ENCODE peak calls at places on chromosome 15, in four cellular contexts. E, X, L and T are unnamed samples. For H3K4me1, the result is how much of the 10 kb centered on the place peaks cover.

GRCh38 chr15:65189102-65189740 is 4.1 kb upstream of the CLPX start:
- DNase-seq in X (peak), L (no peak), E (peak), T (no peak)

GRCh38 chr15:84669726-84670125 is 11.7 kb upstream of the NMB start:
- DNase-seq in X (no peak), L (no peak), E (peak), T (no peak)

GRCh38 chr15:70266412-70267089 is 168.8 kb upstream of the TLE3 start:
- DNase-seq in L (peak), E (no peak), X (no peak), T (peak)

GRCh38 chr15:57319919-57320542 is 56.3 kb upstream of the CGNL1 start:
- DNase-seq in L (no peak), X (no peak), E (no peak), T (no peak)

GRCh38 chr15:53716909-53717878 is 42.3 kb downstream of the WDR72 start:
- DNase-seq in E (no peak), L (no peak), X (peak), T (no peak)

GRCh38 chr15:69782809-69783208 is 314.9 kb downstream of the TLE3 start:
- DNase-seq in X (no peak), L (no peak), E (no peak), T (peak)

GRCh38 chr15:55108448-55108847 is 88.3 kb downstream of the RSL24D1 start:
- DNase-seq in L (no peak), E (no peak), X (no peak), T (no peak)

GRCh38 chr15:28026764-28027713 is 72.1 kb downstream of the OCA2 start:
- DNase-seq in E (no peak), L (no peak), X (no peak), T (no peak)

GRCh38 chr15:50100484-50100883 is 18.5 kb downstream of the ATP8B4 start:
- DNase-seq in L (no peak), X (no peak), E (no peak), T (no peak)

GRCh38 chr15:76667943-76668715 is 237.0 kb downstream of the SCAPER start:
- DNase-seq in L (no peak), E (peak), X (no peak), T (no peak)

GRCh38 chr15:71752604-71753289 is 57.6 kb upstream of the NR2E3 start:
- DNase-seq in X (peak), L (no peak), E (peak), T (no peak)

GRCh38 chr15:74328331-74329056 is 39.0 kb downstream of the CYP11A1 start:
- DNase-seq in E (no peak), L (no peak), X (no peak), T (no peak)

GRCh38 chr15:68418611-68419161 is 13.3 kb downstream of the ITGA11 start:
- DNase-seq in L (no peak), E (peak), X (peak), T (peak)

GRCh38 chr15:75749820-75750219 is 37.2 kb upstream of the CSPG4 start:
- DNase-seq in E (no peak), L (no peak), X (no peak), T (no peak)

GRCh38 chr15:36773698-36774097 is 194.3 kb downstream of the CDIN1 start:
- DNase-seq in X (no peak), L (no peak), E (no peak), T (no peak)

GRCh38 chr15:92098869-92099268 is 245.4 kb downstream of the SLCO3A1 start:
- DNase-seq in E (no peak), X (no peak), L (no peak), T (no peak)

GRCh38 chr15:77634266-77634962 is 1.7 kb upstream of the LINGO1 start:
- DNase-seq in E (peak), L (peak), X (peak), T (no peak)

GRCh38 chr15:90101130-90101968 is 919 bp downstream of the IDH2 start:
- DNase-seq in L (peak), X (no peak), E (no peak), T (no peak)

GRCh38 chr15:29393443-29393842 is 123.8 kb upstream of the NSMCE3 start:
- DNase-seq in X (no peak), E (no peak), L (no peak), T (no peak)

GRCh38 chr15:38226867-38227266 is 25.8 kb upstream of the SPRED1 start:
- DNase-seq in L (no peak), X (peak), E (peak), T (no peak)

GRCh38 chr15:68991723-68992122 is 22.8 kb upstream of the NOX5 start:
- DNase-seq in E (peak), L (no peak), X (no peak), T (peak)

GRCh38 chr15:83733206-83733605 is 79.3 kb downstream of the ADAMTSL3 start:
- DNase-seq in L (no peak), E (peak), X (peak), T (no peak)

GRCh38 chr15:70220444-70220937 is 122.8 kb upstream of the TLE3 start:
- DNase-seq in X (no peak), L (no peak), E (no peak), T (no peak)

GRCh38 chr15:48025118-48025517 is 95.7 kb upstream of the SLC24A5 start:
- DNase-seq in X (no peak), E (peak), L (no peak), T (no peak)

GRCh38 chr15:36334059-36334458 is 245.4 kb upstream of the CDIN1 start:
- DNase-seq in L (no peak), E (peak), X (no peak), T (no peak)

GRCh38 chr15:42108189-42108588 is 13.8 kb upstream of the PLA2G4D start:
- DNase-seq in E (no peak), L (no peak), X (no peak), T (no peak)

GRCh38 chr15:37765809-37766208 is 168.6 kb upstream of the TMCO5A start:
- DNase-seq in E (peak), X (no peak), L (no peak), T (no peak)

GRCh38 chr15:45871121-45871855 is 236.5 kb downstream of the SQOR start:
- DNase-seq in X (no peak), E (no peak), L (no peak), T (no peak)

GRCh38 chr15:70892912-70893560 is 410 bp downstream of the LRRC49 start:
- DNase-seq in L (no peak), E (peak), X (peak), T (no peak)

GRCh38 chr15:68599560-68600071 is 20.8 kb downstream of the CORO2B start:
- DNase-seq in X (no peak), L (peak), E (peak), T (no peak)

GRCh38 chr15:74710349-74711094 is 14.7 kb upstream of the EDC3 start:
- DNase-seq in X (no peak), E (no peak), L (no peak), T (no peak)

GRCh38 chr15:68208136-68208535 is 3.0 kb upstream of the CALML4 start:
- DNase-seq in E (no peak), L (no peak), X (no peak), T (no peak)

DNA sequence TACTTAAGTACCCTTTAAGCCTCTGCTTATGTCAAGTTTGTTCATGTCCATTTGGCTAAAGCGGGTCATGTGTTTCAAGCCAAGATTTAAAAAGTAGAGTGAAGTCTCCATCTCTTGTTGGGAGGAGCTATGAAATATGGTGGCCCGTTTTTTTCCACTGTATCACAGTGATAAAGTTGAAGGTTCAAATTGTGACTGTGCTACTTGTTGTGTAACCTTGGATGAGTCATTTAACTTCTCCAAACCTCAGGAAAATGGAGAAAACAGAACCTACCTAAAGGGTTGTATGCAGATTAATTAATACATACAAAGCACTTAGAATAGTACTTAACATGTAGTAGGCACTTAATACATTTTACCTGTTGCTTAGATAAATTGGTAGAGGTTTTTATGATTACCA is 43.4 kb downstream of the SNAPC5 start:
- DNase-seq in X (no peak), L (no peak), E (peak), T (no peak)
- H3K4me1 ChIP-seq in X (under half), L (under half), E (under half), T (under half)

GRCh38 chr15:52018693-52019393 is at the start of gene MAPK6:
- DNase-seq in X (peak), L (peak), E (peak), T (peak)
- TF ChIP-seq CTCF in X (no peak), L (no peak), E (no peak), T (no peak)

DNA sequence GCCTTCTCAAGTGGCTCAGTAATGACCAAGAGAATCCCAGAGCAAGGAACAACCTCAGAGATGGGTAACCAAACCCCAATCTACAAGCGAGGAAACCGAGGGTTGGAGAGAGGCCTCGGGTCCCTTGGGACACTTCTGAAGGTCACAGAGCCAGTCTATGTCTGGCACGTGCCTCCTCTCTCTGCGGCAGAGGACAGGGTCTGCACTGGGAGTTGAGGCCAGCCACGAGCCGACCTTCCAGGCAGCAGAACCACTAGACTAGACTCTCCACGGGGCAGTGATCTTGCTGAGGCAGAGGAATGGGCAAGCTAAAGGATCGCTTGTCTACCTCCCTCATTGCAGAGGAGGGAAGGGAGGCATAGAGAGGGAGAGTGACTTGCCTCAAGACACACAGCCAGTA is 100.6 kb upstream of the SMAD3 start:
- DNase-seq in L (no peak), X (no peak), E (no peak), T (no peak)
- H3K27ac ChIP-seq in L (no peak), X (no peak), E (no peak), T (no peak)

GRCh38 chr15:63517614-63518013 is 13.2 kb downstream of the USP3 start:
- DNase-seq in X (no peak), E (no peak), L (no peak), T (peak)
- H3K4me1 ChIP-seq in X (half or more), E (under half), L (half or more), T (half or more)

GRCh38 chr15:34434627-34435305 is 2.8 kb downstream of the GOLGA8A start:
- DNase-seq in X (no peak), E (no peak), L (no peak), T (no peak)

GRCh38 chr15:34437687-34438086 is at the start of gene GOLGA8A:
- DNase-seq in X (no peak), L (peak), E (peak), T (no peak)

GRCh38 chr15:34436126-34436955 is 1.3 kb downstream of the GOLGA8A start:
- DNase-seq in X (no peak), L (no peak), E (no peak), T (no peak)

GRCh38 chr15:34435658-34436057 is 1.9 kb downstream of the GOLGA8A start:
- DNase-seq in X (no peak), L (no peak), E (no peak), T (no peak)

DNA sequence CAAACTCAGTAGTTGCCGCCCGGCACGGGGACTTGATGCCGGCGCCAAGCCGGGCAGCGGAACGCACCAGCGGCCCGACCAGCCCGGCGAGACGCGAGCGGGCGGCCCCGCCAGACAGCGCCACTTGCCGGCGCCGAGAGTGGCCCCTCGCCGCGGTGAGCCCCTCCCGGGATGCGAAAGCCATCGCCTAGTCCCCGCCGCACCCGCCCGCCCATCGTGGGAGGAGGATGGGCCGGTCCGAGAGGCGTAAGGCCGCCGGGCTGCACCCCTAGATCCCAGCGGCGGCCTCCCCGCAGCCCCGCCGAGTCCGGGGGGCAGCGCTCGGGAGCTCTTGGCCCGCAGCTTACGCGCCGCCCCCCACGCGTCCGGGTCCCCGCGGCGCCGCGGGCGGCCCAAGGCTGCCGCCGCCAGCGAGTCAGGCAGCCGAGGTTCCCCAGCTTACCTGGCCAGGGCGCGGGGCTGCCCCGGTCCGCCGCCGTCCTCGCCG is 609 bp downstream of the GOLGA8A start:
- DNase-seq in E (peak), X (no peak), L (peak), T (no peak)
- TF ChIP-seq CTCF in E (no peak), X (no peak), L (peak), T (no peak)